ENCODE peak calls at places on chromosomes 16 and 17, in four cellular contexts. B is anterior cingulate cortex, A is ACHN, F is SHP77. E is an unnamed sample.

GRCh38 chr17:1180958-1181768 is 1.4 kb upstream of the ABR start:
- DNase-seq in F (peak; percentile 60), A (no peak), B (peak; percentile 74), E (no peak)

GRCh38 chr16:17211797-17212196 is 259.0 kb downstream of the XYLT1 start:
- DNase-seq in F (peak; percentile 31), A (no peak), B (no peak), E (no peak)

GRCh38 chr16:47523342-47524006 is 62.3 kb downstream of the PHKB start:
- DNase-seq in F (no peak), A (peak; percentile 59), B (no peak), E (no peak)

GRCh38 chr16:78815713-78816112 is 716.3 kb downstream of the WWOX start:
- DNase-seq in A (no peak), B (no peak), F (no peak), E (no peak)

GRCh38 chr17:33292981-33293867 is at the start of gene ASIC2:
- DNase-seq in A (peak; percentile 76), F (peak; percentile 82), B (peak; percentile 55), E (no peak)

GRCh38 chr16:56317998-56318912 is 107.1 kb downstream of the AMFR start:
- DNase-seq in A (peak; percentile 79), B (peak; percentile 84), F (peak; percentile 47), E (peak; percentile 66)

GRCh38 chr16:74727903-74728302 is 27.2 kb upstream of the MLKL start:
- DNase-seq in B (no peak), F (no peak), A (no peak), E (no peak)

GRCh38 chr17:40462343-40463121 is 19.3 kb downstream of the IGFBP4 start:
- DNase-seq in A (no peak), B (no peak), F (no peak), E (no peak)

GRCh38 chr17:8894673-8895578 is 27.5 kb upstream of the PIK3R6 start:
- DNase-seq in A (peak; percentile 56), F (peak; percentile 60), B (no peak), E (peak; percentile 1)

GRCh38 chr17:72405662-72406230 is 284.9 kb downstream of the SOX9 start:
- DNase-seq in A (no peak), F (no peak), B (no peak), E (no peak)

GRCh38 chr16:69567031-69567680 is 1.4 kb downstream of the NFAT5 start:
- DNase-seq in B (no peak), A (peak; percentile 59), F (no peak), E (no peak)

GRCh38 chr17:40348562-40349476 is 15.7 kb downstream of the GJD3 start:
- DNase-seq in F (no peak), A (no peak), B (peak; percentile 75), E (peak; percentile 87)

GRCh38 chr16:14351647-14352046 is 278.4 kb downstream of the PARN start:
- DNase-seq in F (no peak), A (no peak), B (no peak), E (no peak)

GRCh38 chr17:39928868-39929651 is 1.5 kb downstream of the LRRC3C start:
- DNase-seq in A (peak; percentile 92), F (no peak), B (no peak), E (no peak)

GRCh38 chr17:17028878-17029535 is 13.2 kb upstream of the MPRIP start:
- DNase-seq in B (no peak), A (no peak), F (peak; percentile 45), E (no peak)

GRCh38 chr17:57892820-57893595 is 43.2 kb upstream of the MRPS23 start:
- DNase-seq in F (peak; percentile 91), B (peak; percentile 79), A (peak; percentile 95), E (no peak)

GRCh38 chr16:22239131-22239805 is 33.2 kb downstream of the EEF2K start:
- DNase-seq in B (no peak), F (no peak), A (no peak), E (no peak)

GRCh38 chr16:84989791-84990620 is 21.3 kb downstream of the ZDHHC7 start:
- DNase-seq in F (no peak), B (no peak), A (no peak), E (no peak)

GRCh38 chr16:65312071-65312470 is 190.2 kb upstream of the CDH11 start:
- DNase-seq in F (no peak), B (no peak), A (no peak), E (no peak)

GRCh38 chr16:86529160-86529559 is 18.8 kb downstream of the FOXF1 start:
- DNase-seq in A (peak; percentile 33), F (no peak), B (no peak), E (no peak)